ENCODE peak calls at places on chromosomes 11 and 22, in six cellular contexts. E is AG04450, G is WTC11, T is cardiac fibroblast, P is astrocyte of the spinal cord, M is mammary epithelial cell. N is an unnamed sample.

GRCh38 chr11:101466352-101466751 is 117.5 kb downstream of the TRPC6 start:
- DNase-seq in M (no peak), E (no peak), T (no peak), G (peak), P (no peak), N (no peak)

GRCh38 chr11:36265793-36266628 is 23.2 kb downstream of the COMMD9 start:
- DNase-seq in E (no peak), T (peak), P (peak), G (peak), M (peak), N (no peak)

GRCh38 chr11:27807594-27807993 is 107.3 kb upstream of the BDNF start:
- DNase-seq in G (no peak), M (no peak), E (peak), T (peak), P (no peak), N (no peak)

GRCh38 chr11:45180158-45180887 is 33.9 kb downstream of the PRDM11 start:
- DNase-seq in T (peak), P (no peak), M (peak), E (no peak), G (peak), N (no peak)

GRCh38 chr11:48017105-48017874 is 36.9 kb downstream of the PTPRJ start:
- DNase-seq in M (no peak), E (no peak), G (no peak), P (no peak), T (no peak), N (no peak)

GRCh38 chr11:24489477-24489876 is 7.4 kb upstream of the LUZP2 start:
- DNase-seq in G (no peak), M (no peak), E (no peak), T (no peak), P (no peak), N (no peak)

GRCh38 chr11:73384871-73385692 is 8.9 kb downstream of the RELT start:
- DNase-seq in P (no peak), G (no peak), T (no peak), E (no peak), M (no peak), N (no peak)

GRCh38 chr22:17303840-17304779 is 65.2 kb upstream of the CECR2 start:
- DNase-seq in T (no peak), G (no peak), M (no peak), E (no peak), P (no peak), N (no peak)

GRCh38 chr22:48592488-48592887 is 1235.2 kb downstream of the BRD1 start:
- DNase-seq in P (no peak), G (no peak), M (no peak), E (no peak), T (no peak), N (no peak)

GRCh38 chr22:37566329-37566837 is 6.1 kb downstream of the CDC42EP1 start:
- DNase-seq in P (no peak), T (no peak), G (no peak), E (no peak), M (no peak), N (no peak)

GRCh38 chr22:27686534-27686933 is 115.0 kb downstream of the MN1 start:
- DNase-seq in M (no peak), P (peak), T (peak), E (peak), G (no peak), N (no peak)

GRCh38 chr11:115990004-115990447 is 485.8 kb upstream of the CADM1 start:
- DNase-seq in G (peak), E (no peak), P (no peak), T (no peak), M (no peak), N (no peak)

GRCh38 chr11:15852179-15852578 is 504.2 kb downstream of the SOX6 start:
- DNase-seq in M (peak), T (no peak), E (no peak), G (peak), P (peak), N (no peak)
- TF ChIP-seq CTCF in M (peak), T (peak), E (peak), G (peak), P (peak), N (peak)

DNA sequence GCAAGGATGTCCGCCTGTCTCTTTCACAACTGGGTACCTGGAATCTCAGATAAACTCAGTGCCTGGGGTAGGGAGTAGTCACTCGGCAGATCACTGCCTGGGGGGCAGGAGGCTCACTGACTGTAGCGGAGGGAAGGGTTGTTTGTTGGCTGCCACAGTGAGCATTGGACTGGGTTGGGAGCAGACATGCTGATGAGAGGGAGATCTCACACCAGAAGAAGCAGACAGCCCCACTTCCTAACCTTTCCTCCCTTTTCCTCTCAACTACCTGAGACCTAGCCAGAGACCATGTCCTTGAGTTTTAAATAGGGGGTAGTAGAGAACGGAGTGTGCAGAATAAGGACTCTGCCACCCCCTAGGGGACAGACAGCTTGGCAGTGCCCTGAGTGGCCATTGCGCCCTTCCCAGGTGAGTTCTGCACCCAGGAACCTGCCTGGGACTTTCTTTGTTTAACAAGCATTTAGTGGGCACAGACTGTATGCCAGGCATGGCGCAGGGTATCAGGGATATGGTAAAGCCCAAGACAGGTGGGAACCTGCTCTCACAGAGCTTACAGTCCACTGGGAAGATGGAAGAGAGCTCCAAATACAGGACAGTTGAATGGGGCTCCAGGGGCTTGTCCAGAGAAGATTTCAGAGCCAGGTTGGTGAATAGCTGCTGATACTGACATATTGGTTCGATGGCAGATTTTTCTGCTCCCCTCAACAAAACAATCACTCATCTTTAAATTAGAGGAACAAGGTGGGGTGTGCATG is 115.7 kb upstream of the NNMT start:
- DNase-seq in M (no peak), E (no peak), P (no peak), T (no peak), G (peak), N (no peak)
- TF ChIP-seq CTCF in M (peak), E (peak), P (peak), T (peak), G (peak), N (peak)

GRCh38 chr11:120651396-120651795 is 139.8 kb downstream of the GRIK4 start:
- DNase-seq in T (no peak), P (no peak), G (no peak), E (no peak), M (no peak), N (no peak)

GRCh38 chr11:120655589-120655988 is 144.0 kb downstream of the GRIK4 start:
- DNase-seq in G (no peak), P (no peak), E (no peak), T (no peak), M (no peak), N (no peak)

GRCh38 chr11:120649316-120649715 is 137.8 kb downstream of the GRIK4 start:
- DNase-seq in M (no peak), G (no peak), E (no peak), T (no peak), P (no peak), N (no peak)

GRCh38 chr11:120651836-120652235 is 140.3 kb downstream of the GRIK4 start:
- DNase-seq in P (no peak), E (no peak), G (no peak), M (no peak), T (no peak), N (no peak)

GRCh38 chr11:120652705-120653335 is 141.3 kb downstream of the GRIK4 start:
- DNase-seq in E (no peak), G (no peak), P (no peak), T (peak), M (no peak), N (no peak)
- TF ChIP-seq CTCF in E (no peak), G (no peak), P (no peak), T (no peak), M (no peak), N (no peak)

GRCh38 chr11:134545521-134545920 is 133.5 kb upstream of the B3GAT1 start:
- DNase-seq in E (no peak), G (no peak), T (no peak), M (no peak), P (no peak), N (no peak)
- TF ChIP-seq CTCF in E (no peak), G (no peak), T (no peak), M (no peak), P (no peak), N (no peak)

DNA sequence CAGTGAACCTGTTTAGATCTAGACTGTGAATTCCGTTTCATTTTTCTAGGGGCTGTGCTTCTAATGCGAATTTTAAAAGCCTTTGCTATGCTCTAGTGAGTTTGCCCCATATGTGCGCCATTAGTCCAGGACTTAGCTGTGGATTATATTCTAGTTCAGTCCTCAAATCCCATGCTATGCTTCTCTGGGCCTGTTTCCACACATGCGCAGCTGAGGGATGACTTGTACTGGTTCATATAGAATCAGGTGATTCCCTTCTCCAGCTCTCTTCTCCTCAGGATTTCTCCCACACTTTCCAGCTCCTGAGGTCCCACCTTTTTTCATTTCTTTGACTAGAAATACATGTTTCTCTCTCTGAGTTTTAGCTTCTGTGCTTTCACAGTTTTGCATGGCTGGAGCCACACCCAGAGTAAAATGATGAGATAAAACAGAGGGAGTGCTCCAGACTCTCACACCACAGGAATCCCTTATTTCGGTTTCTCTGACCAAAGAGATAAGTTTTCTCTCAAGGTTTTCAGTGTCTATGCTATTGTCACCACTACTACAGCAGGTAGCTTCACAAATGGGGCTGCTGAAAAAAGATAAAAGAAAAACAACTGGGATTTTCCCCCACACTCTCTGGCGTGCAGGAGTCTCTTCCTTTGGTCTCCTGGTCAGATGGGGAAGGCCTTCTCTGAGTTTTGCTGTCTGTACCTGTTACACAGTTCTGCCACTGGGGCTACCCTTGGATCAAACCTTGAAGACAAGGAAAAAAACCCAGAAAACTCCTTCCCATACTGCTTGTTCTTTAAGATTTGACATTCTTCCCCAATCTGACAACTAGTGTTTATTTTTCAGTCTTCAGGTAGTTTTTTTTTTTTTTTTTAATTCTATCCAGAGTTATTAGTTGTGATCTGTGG is 96.2 kb upstream of the TEAD1 start:
- DNase-seq in M (no peak), E (no peak), T (no peak), G (no peak), P (no peak), N (no peak)
- TF ChIP-seq CTCF in M (peak), E (no peak), T (no peak), G (no peak), P (peak), N (peak)

GRCh38 chr22:26587991-26588613 is 1.8 kb downstream of the TPST2 start:
- DNase-seq in T (peak), E (no peak), M (no peak), G (no peak), P (no peak), N (no peak)

GRCh38 chr22:26584010-26584409 is 5.9 kb downstream of the TPST2 start:
- DNase-seq in M (no peak), E (no peak), T (no peak), P (no peak), G (no peak), N (no peak)

GRCh38 chr22:26581769-26582168 is 8.2 kb downstream of the TPST2 start:
- DNase-seq in E (no peak), T (no peak), G (no peak), M (no peak), P (no peak), N (no peak)

GRCh38 chr22:26586556-26587325 is 3.2 kb downstream of the TPST2 start:
- DNase-seq in G (no peak), M (no peak), T (peak), P (no peak), E (no peak), N (no peak)

GRCh38 chr22:26585104-26585790 is 4.7 kb downstream of the TPST2 start:
- DNase-seq in T (peak), M (peak), G (no peak), P (peak), E (no peak), N (no peak)
- TF ChIP-seq CTCF in T (peak), M (peak), G (no peak), P (peak), E (peak), N (no peak)

GRCh38 chr11:83088965-83089364 is 17.3 kb upstream of the RAB30 start:
- DNase-seq in T (no peak), P (no peak), G (no peak), E (no peak), M (no peak), N (no peak)
- TF ChIP-seq CTCF in T (peak), P (no peak), G (no peak), E (no peak), M (no peak), N (no peak)

DNA sequence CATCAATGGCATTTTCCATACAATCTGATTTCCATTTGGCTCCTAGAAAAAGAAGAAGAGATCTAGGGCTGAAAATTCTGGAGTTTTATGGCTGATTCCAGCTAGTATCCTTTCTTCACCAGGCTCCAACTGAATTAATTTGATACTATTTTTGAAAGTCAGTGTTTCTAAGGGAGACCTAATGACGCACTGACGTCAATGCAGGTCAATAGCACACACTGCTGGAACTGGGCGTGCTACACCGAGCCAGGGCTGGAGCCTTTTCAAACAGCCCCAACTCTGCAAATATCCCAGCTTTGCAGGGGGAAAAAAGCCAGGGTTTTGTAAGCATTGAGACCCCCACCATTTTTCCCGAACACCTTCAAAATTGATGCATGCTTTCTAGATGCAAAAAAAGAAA is 124.7 kb upstream of the HSD17B12 start:
- DNase-seq in E (no peak), M (no peak), T (peak), P (peak), G (no peak), N (no peak)
- TF ChIP-seq CTCF in E (no peak), M (no peak), T (no peak), P (no peak), G (no peak), N (no peak)

DNA sequence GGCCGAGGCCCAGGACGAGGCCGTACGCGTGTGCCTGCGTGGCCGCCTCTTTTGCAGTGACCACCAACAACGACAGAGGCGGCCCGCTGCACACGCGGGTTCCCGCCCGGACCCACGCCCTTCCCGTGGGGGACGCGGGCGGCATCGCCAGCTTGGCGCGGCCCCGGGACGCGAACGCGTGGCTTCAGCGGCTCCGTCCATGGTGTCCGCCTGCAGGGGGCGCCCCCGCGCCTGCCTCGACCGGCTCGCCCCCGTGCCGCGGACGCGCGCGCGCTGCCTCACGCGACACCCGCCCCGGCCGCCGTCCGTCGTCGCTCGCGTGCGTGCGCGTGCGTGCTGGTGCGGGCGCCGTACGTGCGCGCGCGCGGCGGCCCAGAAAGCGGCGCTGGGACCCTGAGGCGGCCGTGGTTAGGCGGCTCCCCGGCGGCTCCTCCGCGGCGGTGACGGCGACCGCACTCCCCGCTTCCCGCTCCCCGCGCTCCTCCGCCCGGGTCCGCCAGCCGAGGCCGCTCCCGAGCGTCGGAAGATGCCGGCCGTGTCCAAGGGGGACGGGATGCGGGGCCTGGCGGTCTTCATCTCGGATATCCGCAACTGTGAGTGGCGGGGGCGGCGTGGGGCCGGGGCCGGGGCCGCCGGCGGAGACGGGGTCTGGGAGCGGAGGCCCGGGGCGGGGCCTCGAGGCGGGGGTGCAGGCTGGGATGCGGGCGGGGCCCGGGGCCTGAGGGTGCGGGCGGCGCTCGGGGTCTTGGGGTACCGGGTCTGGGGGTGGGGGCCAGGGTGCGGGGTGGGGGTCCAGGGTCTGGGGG is at the start of gene AP2A2:
- DNase-seq in P (peak), M (peak), E (peak), G (peak), T (peak), N (peak)
- TF ChIP-seq CTCF in P (peak), M (peak), E (peak), G (peak), T (peak), N (peak)

GRCh38 chr11:107606122-107606521 is 15.2 kb downstream of the ELMOD1 start:
- DNase-seq in E (no peak), P (no peak), G (peak), T (no peak), M (no peak), N (no peak)
- TF ChIP-seq CTCF in E (peak), P (peak), G (no peak), T (peak), M (peak), N (no peak)